ENCODE peak calls at places on chromosomes 7 and 10, in ten cellular contexts. N, L, C, Q, A, G, H, I, Z and T are unnamed samples.
A peak's percentile ranks its signal among the peaks of the same experiment; 100 is the strongest.

GRCh38 chr10:1054684-1055083 is 1.5 kb upstream of the WDR37 start:
- DNase-seq in N (no peak), L (no peak), C (no peak), Q (no peak), A (no peak), G (no peak), H (no peak), I (peak; percentile 88), Z (no peak), T (peak; percentile 60)

GRCh38 chr7:99525713-99526440 is 21.4 kb downstream of the ZKSCAN5 start:
- DNase-seq in N (peak; percentile 28), L (no peak), C (no peak), Q (peak; percentile 4), A (no peak), G (no peak), H (no peak), I (no peak), Z (peak; percentile 61), T (no peak)

GRCh38 chr7:20172736-20173334 is 44.3 kb downstream of the MACC1 start:
- DNase-seq in N (peak; percentile 74), L (no peak), C (peak; percentile 40), Q (peak; percentile 59), A (peak; percentile 70), G (peak; percentile 60), H (peak; percentile 57), I (peak; percentile 41), Z (peak; percentile 94), T (peak; percentile 66)

GRCh38 chr10:15245530-15245929 is 77.0 kb upstream of the NMT2 start:
- DNase-seq in N (peak; percentile 42), L (no peak), C (no peak), Q (no peak), A (no peak), G (no peak), H (no peak), I (no peak), Z (peak; percentile 70), T (no peak)

GRCh38 chr10:97648557-97649404 is 8.3 kb downstream of the PI4K2A start:
- DNase-seq in N (no peak), L (no peak), C (peak; percentile 28), Q (peak; percentile 94), A (peak; percentile 58), G (peak; percentile 61), H (peak; percentile 95), I (peak; percentile 92), Z (peak; percentile 58), T (peak; percentile 89)

GRCh38 chr10:77857272-77857671 is 69.3 kb downstream of the DLG5 start:
- DNase-seq in N (no peak), L (no peak), C (no peak), Q (no peak), A (no peak), G (no peak), H (no peak), I (peak; percentile 39), Z (no peak), T (peak; percentile 41)

GRCh38 chr7:155194531-155195140 is 103.0 kb upstream of the INSIG1 start:
- DNase-seq in N (no peak), L (peak; percentile 65), C (no peak), Q (no peak), A (no peak), G (no peak), H (no peak), I (no peak), Z (no peak), T (no peak)

GRCh38 chr10:28241766-28242399 is 61.0 kb downstream of the MPP7 start:
- DNase-seq in N (peak; percentile 69), L (no peak), C (no peak), Q (peak; percentile 57), A (no peak), G (peak; percentile 72), H (peak; percentile 46), I (peak; percentile 43), Z (no peak), T (peak; percentile 41)

GRCh38 chr7:55893940-55894339 is 6.7 kb downstream of the ZNF713 start:
- DNase-seq in N (no peak), L (no peak), C (no peak), Q (no peak), A (no peak), G (no peak), H (no peak), I (no peak), Z (no peak), T (no peak)

GRCh38 chr7:134750083-134751062 is 29.1 kb upstream of the CALD1 start:
- DNase-seq in N (peak; percentile 70), L (no peak), C (peak; percentile 41), Q (peak; percentile 43), A (peak; percentile 52), G (peak; percentile 58), H (peak; percentile 32), I (peak; percentile 20), Z (peak; percentile 95), T (no peak)

GRCh38 chr7:137846588-137847417 is at the start of gene DGKI:
- DNase-seq in N (peak; percentile 59), L (no peak), C (no peak), Q (no peak), A (no peak), G (no peak), H (peak; percentile 33), I (no peak), Z (peak; percentile 79), T (peak; percentile 1)

DNA sequence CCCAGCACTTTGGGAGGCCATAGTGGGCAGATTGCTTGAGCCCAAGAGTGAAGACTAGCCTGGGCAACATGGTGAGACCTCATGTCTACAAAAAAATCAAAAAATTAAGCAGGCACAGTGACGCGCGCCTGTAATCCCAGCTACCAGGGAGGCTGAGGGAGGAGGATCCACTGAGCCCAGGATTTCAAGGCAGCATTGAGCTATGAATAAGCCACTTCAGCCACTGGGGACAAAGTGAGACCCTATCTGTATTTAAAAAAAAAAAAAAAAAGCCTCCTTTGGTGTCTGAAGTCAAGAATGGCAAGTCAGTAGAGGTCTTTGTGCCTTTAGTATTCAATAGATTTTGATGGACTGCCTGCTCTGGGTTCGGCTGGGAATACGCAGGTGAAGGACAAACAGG is 85.7 kb downstream of the RALA start:
- DNase-seq in N (no peak), L (no peak), C (no peak), Q (no peak), A (no peak), G (no peak), H (no peak), I (no peak), Z (no peak), T (no peak)
- H3K27ac ChIP-seq in N (no peak overlapping the region), L (no peak overlapping the region), C (no peak overlapping the region), Q (no peak overlapping the region), A (no peak overlapping the region), G (no peak overlapping the region), H (no peak overlapping the region), I (no peak overlapping the region), Z (no peak overlapping the region), T (no peak overlapping the region)

DNA sequence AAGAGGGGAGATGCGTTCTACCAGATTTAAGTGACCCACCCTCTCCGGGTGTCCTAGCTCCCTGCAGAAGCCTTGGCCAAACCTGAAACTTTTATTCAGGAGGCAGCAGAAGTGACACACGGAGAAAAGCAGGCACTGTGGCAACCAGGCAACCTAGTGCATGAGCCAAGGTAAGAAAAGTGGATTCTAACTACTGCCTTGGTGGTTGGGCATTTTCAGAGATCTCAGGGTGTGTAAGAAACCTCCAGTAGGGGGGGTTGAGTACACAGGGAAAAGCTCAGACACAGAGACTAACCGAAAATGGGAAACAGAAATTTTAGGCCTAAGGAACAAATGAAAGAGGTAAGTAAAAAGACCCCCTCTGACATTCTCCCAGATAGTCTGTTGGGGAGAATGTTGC is 645.7 kb downstream of the ANKRD7 start:
- DNase-seq in N (peak; percentile 23), L (no peak), C (no peak), Q (no peak), A (no peak), G (no peak), H (no peak), I (peak; percentile 32), Z (peak; percentile 59), T (no peak)
- TF ChIP-seq CTCF in N (no peak), L (no peak), C (no peak), Q (peak; percentile 52), A (no peak), G (no peak), H (peak; percentile 43), I (peak; percentile 71), Z (peak; percentile 73), T (no peak)

GRCh38 chr10:47456096-47456485 is 27.8 kb downstream of the ANXA8 start:
- DNase-seq in N (no peak), L (peak; percentile 43), C (no peak), Q (no peak), A (no peak), G (no peak), H (no peak), I (no peak), Z (peak; percentile 39), T (no peak)

GRCh38 chr10:47456794-47457527 is 27.0 kb downstream of the ANXA8 start:
- DNase-seq in N (no peak), L (peak; percentile 57), C (no peak), Q (no peak), A (no peak), G (no peak), H (no peak), I (no peak), Z (no peak), T (no peak)

GRCh38 chr10:47457826-47458225 is 26.1 kb downstream of the ANXA8 start:
- DNase-seq in N (no peak), L (peak; percentile 62), C (no peak), Q (no peak), A (no peak), G (no peak), H (no peak), I (no peak), Z (no peak), T (no peak)

GRCh38 chr10:47457528-47457820 is 26.4 kb downstream of the ANXA8 start:
- DNase-seq in N (no peak), L (no peak), C (no peak), Q (no peak), A (no peak), G (no peak), H (no peak), I (no peak), Z (no peak), T (no peak)

DNA sequence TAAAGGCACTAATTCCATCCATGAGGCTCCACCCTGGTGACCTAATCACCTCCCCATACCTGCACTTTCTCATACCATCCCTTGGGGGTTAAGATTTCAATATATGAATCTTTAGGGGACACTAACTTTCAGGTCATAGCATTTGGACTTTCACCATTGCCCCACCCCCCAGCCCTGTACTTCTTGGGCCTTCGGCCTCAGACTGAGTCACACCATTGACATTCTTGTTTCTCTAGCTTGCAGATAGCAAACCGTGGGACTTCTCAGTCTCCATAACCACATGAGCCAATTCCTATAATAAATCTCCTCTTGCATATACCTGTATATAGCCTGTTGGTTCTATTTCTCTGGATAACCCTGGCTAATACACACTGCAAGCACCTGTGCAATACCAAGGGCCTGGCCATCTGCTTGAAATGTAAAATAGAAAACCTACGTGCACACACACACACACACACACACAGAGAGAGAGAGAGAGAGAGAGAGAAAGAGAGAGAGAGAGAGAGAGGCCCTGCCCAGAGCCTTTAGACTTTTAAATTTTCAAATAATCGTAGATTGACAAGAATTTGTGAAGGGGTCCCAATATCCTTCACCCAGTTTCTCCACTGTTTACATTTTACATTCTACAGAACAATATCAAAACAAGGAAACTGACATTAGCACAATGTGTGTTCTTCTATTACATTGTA is 25.3 kb downstream of the ANXA8 start:
- DNase-seq in N (no peak), L (no peak), C (no peak), Q (peak; percentile 89), A (no peak), G (no peak), H (peak; percentile 89), I (peak; percentile 68), Z (no peak), T (peak; percentile 25)
- H3K27ac ChIP-seq in N (no peak overlapping the region), L (no peak overlapping the region), C (no peak overlapping the region), Q (peak overlapping the region; percentile 75), A (no peak overlapping the region), G (no peak overlapping the region), H (no peak overlapping the region), I (no peak overlapping the region), Z (no peak overlapping the region), T (no peak overlapping the region)

GRCh38 chr10:69880301-69881081 is 78.8 kb downstream of the COL13A1 start:
- DNase-seq in N (no peak), L (no peak), C (no peak), Q (no peak), A (no peak), G (no peak), H (no peak), I (no peak), Z (peak; percentile 68), T (no peak)
- TF ChIP-seq CTCF in N (no peak), L (no peak), C (no peak), Q (no peak), A (no peak), G (no peak), H (no peak), I (no peak), Z (no peak), T (no peak)